ENCODE peak calls at places on chromosome 22, in five cellular contexts. One of them, this sample, is unnamed.

GRCh38 chr22:30181459-30182353 is 64.9 kb downstream of the LIF start:
- DNase-seq in HTR-8/SVneo: no peak
- DNase-seq in H4: no peak
- DNase-seq in stimulated activated CD4-positive, alpha-beta T cell treated with anti-CD3 and anti-CD28 coated beads, Interleukin-4, amount 100 ng/mL, for 24 hours: no peak
- DNase-seq in stimulated activated CD8-positive, alpha-beta memory T cell treated with anti-CD3 and anti-CD28 coated beads, Interleukin-4, amount 100 ng/mL, for 4 hours: no peak
- DNase-seq in this sample: no peak

GRCh38 chr22:46432164-46433068 is 96.9 kb downstream of the TRMU start:
- DNase-seq in HTR-8/SVneo: no peak
- DNase-seq in H4: no peak
- DNase-seq in stimulated activated CD8-positive, alpha-beta memory T cell treated with anti-CD3 and anti-CD28 coated beads, Interleukin-4, amount 100 ng/mL, for 4 hours: no peak
- DNase-seq in stimulated activated CD4-positive, alpha-beta T cell treated with anti-CD3 and anti-CD28 coated beads, Interleukin-4, amount 100 ng/mL, for 24 hours: peak
- DNase-seq in this sample: peak

GRCh38 chr22:49849161-49850020 is 4.3 kb upstream of the ZBED4 start:
- DNase-seq in HTR-8/SVneo: no peak
- DNase-seq in stimulated activated CD4-positive, alpha-beta T cell treated with anti-CD3 and anti-CD28 coated beads, Interleukin-4, amount 100 ng/mL, for 24 hours: no peak
- DNase-seq in stimulated activated CD8-positive, alpha-beta memory T cell treated with anti-CD3 and anti-CD28 coated beads, Interleukin-4, amount 100 ng/mL, for 4 hours: no peak
- DNase-seq in H4: no peak
- DNase-seq in this sample: no peak

GRCh38 chr22:38957046-38957770 is at the start of gene APOBEC3A:
- DNase-seq in stimulated activated CD8-positive, alpha-beta memory T cell treated with anti-CD3 and anti-CD28 coated beads, Interleukin-4, amount 100 ng/mL, for 4 hours: no peak
- DNase-seq in stimulated activated CD4-positive, alpha-beta T cell treated with anti-CD3 and anti-CD28 coated beads, Interleukin-4, amount 100 ng/mL, for 24 hours: no peak
- DNase-seq in H4: no peak
- DNase-seq in HTR-8/SVneo: no peak
- DNase-seq in this sample: no peak

GRCh38 chr22:37896181-37896592 is 9.9 kb upstream of the MICALL1 start:
- DNase-seq in stimulated activated CD8-positive, alpha-beta memory T cell treated with anti-CD3 and anti-CD28 coated beads, Interleukin-4, amount 100 ng/mL, for 4 hours: no peak
- DNase-seq in H4: peak
- DNase-seq in HTR-8/SVneo: no peak
- DNase-seq in stimulated activated CD4-positive, alpha-beta T cell treated with anti-CD3 and anti-CD28 coated beads, Interleukin-4, amount 100 ng/mL, for 24 hours: no peak
- DNase-seq in this sample: peak

GRCh38 chr22:44885806-44886360 is 123.9 kb downstream of the PHF21B start:
- DNase-seq in H4: no peak
- DNase-seq in HTR-8/SVneo: no peak
- DNase-seq in stimulated activated CD8-positive, alpha-beta memory T cell treated with anti-CD3 and anti-CD28 coated beads, Interleukin-4, amount 100 ng/mL, for 4 hours: no peak
- DNase-seq in stimulated activated CD4-positive, alpha-beta T cell treated with anti-CD3 and anti-CD28 coated beads, Interleukin-4, amount 100 ng/mL, for 24 hours: no peak
- DNase-seq in this sample: no peak

GRCh38 chr22:45485271-45485670 is 17.4 kb upstream of the FBLN1 start:
- DNase-seq in HTR-8/SVneo: no peak
- DNase-seq in H4: no peak
- DNase-seq in stimulated activated CD4-positive, alpha-beta T cell treated with anti-CD3 and anti-CD28 coated beads, Interleukin-4, amount 100 ng/mL, for 24 hours: no peak
- DNase-seq in stimulated activated CD8-positive, alpha-beta memory T cell treated with anti-CD3 and anti-CD28 coated beads, Interleukin-4, amount 100 ng/mL, for 4 hours: no peak
- DNase-seq in this sample: no peak

GRCh38 chr22:31160328-31160978 is 471 bp downstream of the RNF185 start:
- DNase-seq in HTR-8/SVneo: peak
- DNase-seq in stimulated activated CD8-positive, alpha-beta memory T cell treated with anti-CD3 and anti-CD28 coated beads, Interleukin-4, amount 100 ng/mL, for 4 hours: no peak
- DNase-seq in stimulated activated CD4-positive, alpha-beta T cell treated with anti-CD3 and anti-CD28 coated beads, Interleukin-4, amount 100 ng/mL, for 24 hours: peak
- DNase-seq in H4: no peak
- DNase-seq in this sample: peak

GRCh38 chr22:28019881-28020861 is 101.1 kb upstream of the PITPNB start:
- DNase-seq in HTR-8/SVneo: peak
- DNase-seq in stimulated activated CD4-positive, alpha-beta T cell treated with anti-CD3 and anti-CD28 coated beads, Interleukin-4, amount 100 ng/mL, for 24 hours: peak
- DNase-seq in H4: peak
- DNase-seq in stimulated activated CD8-positive, alpha-beta memory T cell treated with anti-CD3 and anti-CD28 coated beads, Interleukin-4, amount 100 ng/mL, for 4 hours: peak
- DNase-seq in this sample: peak

This sample was measured in HL-60.